ENCODE peak calls at places on chromosome 21, in nine cellular contexts. L, F, D, I, G, U, H, T and O are unnamed samples.

GRCh38 chr21:17387030-17387617 is 125.7 kb upstream of the CXADR start:
- DNase-seq in L (no peak), F (peak), D (no peak), I (peak), G (peak), U (no peak), H (no peak), T (peak), O (peak)

GRCh38 chr21:25373126-25374082 is 233.9 kb downstream of the MRPL39 start:
- DNase-seq in L (no peak), F (no peak), D (no peak), I (no peak), G (no peak), U (no peak), H (no peak), T (no peak), O (no peak)

GRCh38 chr21:15751561-15751960 is 21.8 kb downstream of the USP25 start:
- DNase-seq in L (no peak), F (no peak), D (no peak), I (no peak), G (no peak), U (no peak), H (no peak), T (no peak), O (no peak)

GRCh38 chr21:29190920-29191319 is 60.5 kb downstream of the MAP3K7CL start:
- DNase-seq in L (no peak), F (peak), D (no peak), I (no peak), G (no peak), U (no peak), H (no peak), T (no peak), O (no peak)

GRCh38 chr21:7957713-7958064 is 2563.7 kb upstream of the TPTE start:
- DNase-seq in L (no peak), F (no peak), D (no peak), I (no peak), G (no peak), U (no peak), H (no peak), T (no peak), O (no peak)

GRCh38 chr21:35942211-35943144 is 117.8 kb downstream of the SETD4 start:
- DNase-seq in L (no peak), F (no peak), D (no peak), I (no peak), G (no peak), U (no peak), H (no peak), T (no peak), O (no peak)

GRCh38 chr21:18030248-18030647 is 211.1 kb upstream of the C21orf91 start:
- DNase-seq in L (no peak), F (no peak), D (no peak), I (no peak), G (no peak), U (no peak), H (no peak), T (no peak), O (no peak)

GRCh38 chr21:39077816-39078215 is 105.4 kb downstream of the PSMG1 start:
- DNase-seq in L (no peak), F (no peak), D (no peak), I (no peak), G (no peak), U (no peak), H (no peak), T (no peak), O (no peak)

GRCh38 chr21:38119793-38120192 is 137.0 kb upstream of the KCNJ15 start:
- DNase-seq in L (no peak), F (no peak), D (no peak), I (no peak), G (no peak), U (no peak), H (no peak), T (no peak), O (no peak)

GRCh38 chr21:31289702-31290101 is 54.4 kb downstream of the TIAM1 start:
- DNase-seq in L (no peak), F (no peak), D (no peak), I (no peak), G (no peak), U (no peak), H (no peak), T (no peak), O (no peak)

GRCh38 chr21:38806942-38807284 is 1.2 kb downstream of the ETS2 start:
- DNase-seq in L (no peak), F (no peak), D (no peak), I (peak), G (peak), U (no peak), H (no peak), T (no peak), O (no peak)

GRCh38 chr21:37249112-37249904 is 17.8 kb downstream of the VPS26C start:
- DNase-seq in L (peak), F (no peak), D (no peak), I (no peak), G (no peak), U (no peak), H (no peak), T (no peak), O (no peak)

GRCh38 chr21:17679002-17679600 is 66.4 kb upstream of the BTG3 start:
- DNase-seq in L (no peak), F (no peak), D (no peak), I (peak), G (peak), U (no peak), H (no peak), T (no peak), O (peak)

GRCh38 chr21:29786509-29786908 is 153.3 kb downstream of the GRIK1 start:
- DNase-seq in L (no peak), F (no peak), D (no peak), I (no peak), G (no peak), U (no peak), H (no peak), T (no peak), O (no peak)

GRCh38 chr21:35711213-35711612 is 349.1 kb downstream of the SETD4 start:
- DNase-seq in L (no peak), F (no peak), D (no peak), I (no peak), G (no peak), U (no peak), H (no peak), T (no peak), O (no peak)

GRCh38 chr21:18477059-18477458 is 73.5 kb upstream of the TMPRSS15 start:
- DNase-seq in L (no peak), F (peak), D (no peak), I (no peak), G (no peak), U (no peak), H (no peak), T (no peak), O (no peak)

GRCh38 chr21:34687065-34687464 is 18.3 kb downstream of the CLIC6 start:
- DNase-seq in L (no peak), F (no peak), D (no peak), I (no peak), G (no peak), U (no peak), H (no peak), T (no peak), O (no peak)

GRCh38 chr21:35697321-35697808 is 363.0 kb downstream of the SETD4 start:
- DNase-seq in L (no peak), F (peak), D (peak), I (no peak), G (no peak), U (no peak), H (peak), T (peak), O (no peak)

GRCh38 chr21:35748683-35749314 is 311.5 kb downstream of the SETD4 start:
- DNase-seq in L (no peak), F (no peak), D (no peak), I (no peak), G (no peak), U (no peak), H (no peak), T (no peak), O (no peak)

GRCh38 chr21:38993561-38993960 is 187.8 kb downstream of the ETS2 start:
- DNase-seq in L (no peak), F (peak), D (no peak), I (peak), G (no peak), U (no peak), H (peak), T (peak), O (no peak)

GRCh38 chr21:30425826-30426225 is at the start of gene KRTAP13-3:
- DNase-seq in L (no peak), F (no peak), D (no peak), I (no peak), G (no peak), U (no peak), H (no peak), T (no peak), O (no peak)

GRCh38 chr21:31580866-31581276 is 78.6 kb upstream of the SOD1 start:
- DNase-seq in L (no peak), F (peak), D (no peak), I (peak), G (peak), U (no peak), H (peak), T (peak), O (peak)

DNA sequence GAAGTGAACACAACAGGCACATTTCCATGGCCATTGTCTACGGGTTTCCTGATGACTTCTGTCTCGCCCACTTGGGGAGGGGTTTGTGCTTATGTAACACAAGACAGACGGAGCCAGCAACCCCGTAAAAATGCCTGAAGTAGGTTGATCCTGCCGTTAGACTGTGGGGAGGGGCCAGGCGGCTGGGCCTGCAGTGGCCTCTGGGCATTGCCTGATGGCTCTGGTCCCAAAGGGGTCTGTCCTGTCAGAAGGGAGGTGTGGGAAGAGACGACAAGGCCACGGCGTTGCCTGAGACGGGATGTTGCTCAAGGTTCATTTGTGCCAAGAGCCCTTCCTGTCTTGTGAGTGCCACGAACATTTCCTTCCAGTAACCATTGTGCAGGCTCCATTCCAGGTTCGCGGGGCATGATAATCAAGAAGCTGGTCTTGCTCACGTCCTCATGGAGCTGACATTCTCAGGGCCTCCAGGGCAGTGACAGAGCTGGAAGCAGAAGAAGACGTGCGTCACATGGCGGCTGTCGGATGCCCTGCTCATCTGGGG is 44.7 kb downstream of the ABCG1 start:
- DNase-seq in L (no peak), F (peak), D (no peak), I (peak), G (no peak), U (no peak), H (peak), T (no peak), O (no peak)
- TF ChIP-seq CTCF in L (no peak), F (no peak), D (no peak), I (no peak), G (no peak), U (no peak), H (no peak), T (no peak), O (no peak)

DNA sequence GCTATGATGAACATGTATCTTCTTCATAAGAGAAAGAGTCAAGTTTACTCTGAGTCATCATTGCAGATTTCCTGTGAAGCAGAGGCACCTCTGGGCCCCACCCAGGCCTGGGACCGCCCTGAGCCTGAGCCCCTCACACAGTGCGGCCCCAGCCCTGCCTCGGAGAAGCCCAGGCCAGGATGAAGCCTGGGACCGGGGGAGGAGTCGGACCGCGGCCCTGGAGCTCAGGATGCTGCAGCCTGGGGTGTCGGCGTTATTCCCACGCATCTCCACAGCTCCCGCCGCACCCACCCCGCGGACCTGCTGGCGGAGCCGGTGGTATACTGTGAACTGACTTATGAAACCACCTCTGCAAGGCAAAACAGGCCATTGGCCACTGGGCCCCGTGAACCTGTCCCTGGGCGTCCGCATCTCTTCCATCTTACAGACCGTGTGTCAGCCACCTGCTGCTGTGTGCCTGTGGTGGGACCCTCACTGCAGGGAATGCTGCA is 2.4 kb upstream of the COL6A1 start:
- DNase-seq in L (no peak), F (no peak), D (peak), I (no peak), G (no peak), U (no peak), H (peak), T (no peak), O (no peak)
- H3K27ac ChIP-seq in L (peak), F (peak), D (peak), I (no peak), G (no peak), U (peak), H (peak), T (peak), O (no peak)

GRCh38 chr21:26441081-26441610 is 131.9 kb downstream of the CYYR1 start:
- DNase-seq in L (no peak), F (no peak), D (no peak), I (no peak), G (no peak), U (no peak), H (no peak), T (no peak), O (no peak)
- TF ChIP-seq POLR2AphosphoS5 in L (no peak), F (no peak), D (no peak), I (no peak), G (no peak), U (no peak), H (no peak), T (no peak), O (no peak)

DNA sequence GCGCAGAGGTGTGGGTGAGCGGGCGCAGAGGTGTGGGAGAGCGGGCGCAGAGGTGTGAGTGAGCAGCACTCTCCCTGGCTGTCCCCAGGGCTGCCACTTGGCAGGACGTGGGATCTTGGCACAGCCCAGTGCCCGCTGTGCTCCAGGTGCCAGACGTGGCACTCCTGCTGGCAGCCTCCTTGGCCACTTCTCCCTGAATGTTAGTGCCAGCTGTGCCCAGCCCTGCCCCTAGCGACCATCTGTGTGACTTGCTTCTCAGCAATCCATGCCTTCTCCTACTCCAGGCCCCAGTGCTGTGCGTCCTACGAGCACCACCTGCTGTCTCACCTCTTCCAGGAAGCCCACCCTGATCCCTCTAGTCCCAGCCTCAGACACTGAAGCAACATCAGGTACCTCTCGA is 30.5 kb downstream of the KRTAP10-1 start:
- DNase-seq in L (no peak), F (peak), D (no peak), I (no peak), G (no peak), U (peak), H (no peak), T (peak), O (no peak)
- TF ChIP-seq CTCF in L (no peak), F (peak), D (peak), I (no peak), G (peak), U (peak), H (no peak), T (no peak), O (no peak)

GRCh38 chr21:27569831-27570230 is 602.9 kb upstream of the ADAMTS5 start:
- DNase-seq in L (no peak), F (no peak), D (no peak), I (peak), G (no peak), U (no peak), H (no peak), T (no peak), O (no peak)

GRCh38 chr21:27564684-27565280 is 597.9 kb upstream of the ADAMTS5 start:
- DNase-seq in L (no peak), F (peak), D (no peak), I (peak), G (peak), U (no peak), H (no peak), T (peak), O (no peak)

GRCh38 chr21:27565418-27565817 is 598.5 kb upstream of the ADAMTS5 start:
- DNase-seq in L (no peak), F (no peak), D (no peak), I (no peak), G (no peak), U (no peak), H (no peak), T (no peak), O (no peak)

GRCh38 chr21:27569091-27569490 is 602.2 kb upstream of the ADAMTS5 start:
- DNase-seq in L (no peak), F (no peak), D (no peak), I (no peak), G (no peak), U (no peak), H (no peak), T (no peak), O (no peak)

DNA sequence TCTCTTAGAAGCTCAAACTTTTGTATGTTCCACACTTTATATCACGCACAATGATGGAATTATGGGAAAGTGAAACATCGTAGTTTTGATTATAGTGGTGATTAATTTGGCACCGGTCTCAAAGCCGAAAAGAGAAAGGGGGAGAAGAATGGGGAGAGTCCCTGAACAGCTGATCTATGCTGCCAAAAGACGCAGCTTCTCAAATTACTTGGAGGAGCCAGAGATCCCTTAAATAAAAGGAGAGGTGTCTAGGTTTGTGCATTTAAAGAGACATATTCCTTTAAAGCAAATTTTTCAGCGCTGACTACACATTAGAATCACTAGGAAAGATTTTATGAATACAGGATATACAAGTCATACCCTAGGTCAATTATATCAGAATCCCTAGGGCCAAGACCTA is 599.6 kb upstream of the ADAMTS5 start:
- DNase-seq in L (no peak), F (no peak), D (no peak), I (no peak), G (no peak), U (no peak), H (no peak), T (no peak), O (no peak)
- H3K27ac ChIP-seq in L (no peak), F (no peak), D (no peak), I (no peak), G (no peak), U (no peak), H (no peak), T (no peak), O (no peak)

DNA sequence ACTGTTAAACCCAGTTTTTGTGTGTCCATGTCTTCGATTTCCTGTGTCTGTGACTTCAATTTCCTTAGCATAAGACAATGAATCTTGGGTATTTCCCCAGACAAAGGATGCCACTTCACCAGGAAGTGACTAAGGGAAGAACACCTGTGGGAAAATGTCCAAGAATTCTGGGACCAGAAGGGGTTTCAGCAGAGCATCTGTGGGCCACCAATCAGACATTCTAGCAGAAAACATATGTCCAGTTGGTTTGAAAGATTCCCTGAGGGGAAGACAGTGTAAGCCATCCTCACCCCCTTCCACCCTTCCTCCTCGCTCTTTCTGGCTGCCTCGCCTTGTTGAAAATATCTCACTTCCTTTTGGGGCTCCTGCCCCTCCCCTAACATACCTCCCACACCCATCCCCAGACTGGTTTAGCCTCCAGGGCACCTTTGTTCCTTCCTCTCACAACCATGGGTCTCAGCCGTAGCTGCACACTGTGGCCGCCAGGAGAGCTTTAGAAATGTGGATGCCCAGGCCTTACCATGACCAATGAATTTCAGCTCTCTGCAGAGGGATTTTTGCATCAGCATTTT is 25.5 kb upstream of the IFNAR1 start:
- DNase-seq in L (no peak), F (peak), D (no peak), I (no peak), G (no peak), U (no peak), H (no peak), T (no peak), O (no peak)
- TF ChIP-seq POLR2AphosphoS5 in L (no peak), F (no peak), D (no peak), I (no peak), G (no peak), U (no peak), H (no peak), T (no peak), O (no peak)

DNA sequence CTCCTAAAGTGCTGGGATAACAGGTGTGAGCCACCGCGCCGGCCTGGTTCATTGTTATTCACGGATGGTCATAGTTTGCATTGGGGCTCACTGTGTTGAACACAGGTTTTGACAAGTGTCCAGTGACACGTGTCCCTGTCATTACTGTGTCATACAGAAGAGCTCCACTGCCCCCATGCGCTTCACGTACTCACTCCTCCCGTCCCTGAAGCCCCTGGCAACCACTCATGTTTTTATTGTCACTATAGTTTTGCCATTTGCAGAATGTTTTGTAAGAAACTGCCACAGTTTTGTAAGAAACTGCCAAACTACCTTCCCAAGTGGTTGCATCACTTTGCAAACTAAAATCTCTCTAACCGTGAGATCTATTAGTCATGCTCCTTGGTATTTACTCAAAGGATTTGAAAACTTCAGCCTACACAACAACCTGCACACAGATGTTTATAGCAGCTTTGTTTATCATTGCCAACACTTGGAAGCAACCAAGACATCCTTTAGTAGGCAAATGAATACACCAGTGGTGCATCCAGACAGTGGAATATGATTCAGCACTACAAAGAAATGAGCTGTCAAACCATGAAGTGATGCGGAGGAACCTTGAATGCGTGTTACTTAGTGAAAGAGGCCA is 163.2 kb upstream of the COL6A1 start:
- DNase-seq in L (no peak), F (no peak), D (no peak), I (no peak), G (peak), U (peak), H (peak), T (no peak), O (no peak)
- TF ChIP-seq CTCF in L (no peak), F (no peak), D (no peak), I (no peak), G (peak), U (no peak), H (no peak), T (no peak), O (no peak)